ENCODE peak calls at places on chromosomes 13 and 19, in ten cellular contexts. One of them, this sample, is unnamed. For H3K4me1, the result is how much of the 10 kb centered on the place peaks cover.

GRCh38 chr19:47093254-47093653 is 20.3 kb downstream of the ZC3H4 start:
- DNase-seq in A549: no peak
- DNase-seq in right lobe of liver: no peak
- DNase-seq in cardiac muscle cell: no peak
- DNase-seq in suprapubic skin: no peak
- DNase-seq in RWPE2: no peak
- DNase-seq in left ventricle myocardium inferior: no peak
- DNase-seq in heart right ventricle: no peak
- DNase-seq in PC-9: no peak
- DNase-seq in endothelial cell of umbilical vein: no peak
- DNase-seq in this sample: no peak

GRCh38 chr13:30957258-30957943 is 24.9 kb downstream of the TEX26 start:
- DNase-seq in A549: no peak
- DNase-seq in right lobe of liver: no peak
- DNase-seq in cardiac muscle cell: no peak
- DNase-seq in suprapubic skin: no peak
- DNase-seq in RWPE2: no peak
- DNase-seq in left ventricle myocardium inferior: no peak
- DNase-seq in heart right ventricle: no peak
- DNase-seq in PC-9: no peak
- DNase-seq in endothelial cell of umbilical vein: no peak
- DNase-seq in this sample: no peak

GRCh38 chr13:111919826-111920225 is 147.1 kb upstream of the SOX1 start:
- DNase-seq in A549: no peak
- DNase-seq in right lobe of liver: no peak
- DNase-seq in cardiac muscle cell: no peak
- DNase-seq in suprapubic skin: peak
- DNase-seq in RWPE2: no peak
- DNase-seq in left ventricle myocardium inferior: no peak
- DNase-seq in heart right ventricle: no peak
- DNase-seq in PC-9: no peak
- DNase-seq in endothelial cell of umbilical vein: no peak
- DNase-seq in this sample: no peak

GRCh38 chr19:57560049-57560491 is 407 bp upstream of the ZNF550 start:
- DNase-seq in A549: no peak
- DNase-seq in right lobe of liver: no peak
- DNase-seq in cardiac muscle cell: no peak
- DNase-seq in suprapubic skin: no peak
- DNase-seq in RWPE2: no peak
- DNase-seq in left ventricle myocardium inferior: peak
- DNase-seq in heart right ventricle: peak
- DNase-seq in PC-9: peak
- DNase-seq in endothelial cell of umbilical vein: no peak
- DNase-seq in this sample: no peak

GRCh38 chr13:77595166-77595810 is 59.8 kb downstream of the SCEL start:
- DNase-seq in A549: no peak
- DNase-seq in right lobe of liver: no peak
- DNase-seq in cardiac muscle cell: no peak
- DNase-seq in suprapubic skin: no peak
- DNase-seq in RWPE2: no peak
- DNase-seq in left ventricle myocardium inferior: no peak
- DNase-seq in heart right ventricle: no peak
- DNase-seq in PC-9: no peak
- DNase-seq in endothelial cell of umbilical vein: no peak
- DNase-seq in this sample: no peak

GRCh38 chr19:55254625-55254977 is 4.2 kb downstream of the PPP6R1 start:
- DNase-seq in A549: no peak
- DNase-seq in right lobe of liver: no peak
- DNase-seq in cardiac muscle cell: no peak
- DNase-seq in suprapubic skin: no peak
- DNase-seq in RWPE2: no peak
- DNase-seq in left ventricle myocardium inferior: no peak
- DNase-seq in heart right ventricle: no peak
- DNase-seq in PC-9: no peak
- DNase-seq in endothelial cell of umbilical vein: no peak
- DNase-seq in this sample: no peak

GRCh38 chr13:93865235-93865634 is 614.2 kb downstream of the DCT start:
- DNase-seq in A549: no peak
- DNase-seq in right lobe of liver: no peak
- DNase-seq in cardiac muscle cell: no peak
- DNase-seq in suprapubic skin: no peak
- DNase-seq in RWPE2: no peak
- DNase-seq in left ventricle myocardium inferior: no peak
- DNase-seq in heart right ventricle: no peak
- DNase-seq in PC-9: no peak
- DNase-seq in endothelial cell of umbilical vein: no peak
- DNase-seq in this sample: no peak

GRCh38 chr13:96090240-96091101 is 564 bp downstream of the HS6ST3 start:
- DNase-seq in A549: no peak
- DNase-seq in right lobe of liver: no peak
- DNase-seq in cardiac muscle cell: peak
- DNase-seq in suprapubic skin: no peak
- DNase-seq in RWPE2: no peak
- DNase-seq in left ventricle myocardium inferior: peak
- DNase-seq in heart right ventricle: peak
- DNase-seq in PC-9: no peak
- DNase-seq in endothelial cell of umbilical vein: peak
- DNase-seq in this sample: peak

GRCh38 chr19:48588670-48589399 is 17.7 kb upstream of the SPACA4 start:
- DNase-seq in A549: peak
- DNase-seq in right lobe of liver: peak
- DNase-seq in cardiac muscle cell: peak
- DNase-seq in suprapubic skin: peak
- DNase-seq in RWPE2: peak
- DNase-seq in left ventricle myocardium inferior: peak
- DNase-seq in heart right ventricle: peak
- DNase-seq in PC-9: peak
- DNase-seq in endothelial cell of umbilical vein: peak
- DNase-seq in this sample: peak

GRCh38 chr19:4059931-4060620 is 6.6 kb downstream of the ZBTB7A start:
- DNase-seq in A549: no peak
- DNase-seq in right lobe of liver: no peak
- DNase-seq in cardiac muscle cell: no peak
- DNase-seq in suprapubic skin: peak
- DNase-seq in RWPE2: peak
- DNase-seq in left ventricle myocardium inferior: peak
- DNase-seq in heart right ventricle: peak
- DNase-seq in PC-9: no peak
- DNase-seq in endothelial cell of umbilical vein: no peak
- DNase-seq in this sample: no peak

GRCh38 chr13:112054616-112055015 is 12.3 kb upstream of the SOX1 start:
- DNase-seq in A549: no peak
- DNase-seq in right lobe of liver: no peak
- DNase-seq in cardiac muscle cell: no peak
- DNase-seq in suprapubic skin: no peak
- DNase-seq in RWPE2: no peak
- DNase-seq in left ventricle myocardium inferior: no peak
- DNase-seq in heart right ventricle: no peak
- DNase-seq in PC-9: no peak
- DNase-seq in endothelial cell of umbilical vein: no peak
- DNase-seq in this sample: no peak

GRCh38 chr19:14361824-14362223 is 19.4 kb upstream of the ADGRE5 start:
- DNase-seq in A549: peak
- DNase-seq in right lobe of liver: no peak
- DNase-seq in cardiac muscle cell: peak
- DNase-seq in suprapubic skin: no peak
- DNase-seq in RWPE2: no peak
- DNase-seq in left ventricle myocardium inferior: no peak
- DNase-seq in heart right ventricle: no peak
- DNase-seq in PC-9: no peak
- DNase-seq in endothelial cell of umbilical vein: no peak
- DNase-seq in this sample: no peak

GRCh38 chr13:71017607-71018006 is 849.4 kb downstream of the DACH1 start:
- DNase-seq in A549: no peak
- DNase-seq in right lobe of liver: no peak
- DNase-seq in cardiac muscle cell: no peak
- DNase-seq in suprapubic skin: no peak
- DNase-seq in RWPE2: no peak
- DNase-seq in left ventricle myocardium inferior: no peak
- DNase-seq in heart right ventricle: no peak
- DNase-seq in PC-9: no peak
- DNase-seq in endothelial cell of umbilical vein: no peak
- DNase-seq in this sample: no peak
- TF ChIP-seq CTCF in A549: no peak
- TF ChIP-seq CTCF in right lobe of liver: no peak
- TF ChIP-seq CTCF in cardiac muscle cell: no peak
- TF ChIP-seq CTCF in suprapubic skin: no peak
- TF ChIP-seq CTCF in RWPE2: no peak
- TF ChIP-seq CTCF in left ventricle myocardium inferior: no peak
- TF ChIP-seq CTCF in heart right ventricle: no peak
- TF ChIP-seq CTCF in PC-9: no peak
- TF ChIP-seq CTCF in endothelial cell of umbilical vein: no peak
- TF ChIP-seq CTCF in this sample: no peak

DNA sequence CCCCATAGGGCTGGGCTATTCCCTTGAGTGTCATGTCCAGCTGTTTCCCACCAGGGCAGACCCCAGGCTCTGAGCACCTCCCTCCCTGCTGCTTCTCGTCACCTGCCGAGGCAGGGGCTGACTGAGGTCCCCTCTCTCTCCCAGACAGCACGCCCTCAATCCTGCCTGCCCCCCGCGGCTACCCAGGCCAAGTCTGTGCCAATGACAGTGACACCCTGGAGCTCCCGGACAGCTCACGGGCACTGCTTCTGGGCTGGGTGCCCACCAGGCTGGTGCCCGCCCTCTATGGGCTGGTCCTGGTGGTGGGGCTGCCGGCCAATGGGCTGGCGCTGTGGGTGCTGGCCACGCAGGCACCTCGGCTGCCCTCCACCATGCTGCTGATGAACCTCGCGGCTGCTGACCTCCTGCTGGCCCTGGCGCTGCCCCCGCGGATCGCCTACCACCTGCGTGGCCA is 657 bp downstream of the F2RL3 start:
- DNase-seq in A549: no peak
- DNase-seq in right lobe of liver: no peak
- DNase-seq in cardiac muscle cell: no peak
- DNase-seq in suprapubic skin: peak
- DNase-seq in RWPE2: no peak
- DNase-seq in left ventricle myocardium inferior: peak
- DNase-seq in heart right ventricle: peak
- DNase-seq in PC-9: peak
- DNase-seq in endothelial cell of umbilical vein: no peak
- DNase-seq in this sample: no peak
- H3K4me1 ChIP-seq in A549: under half
- H3K4me1 ChIP-seq in right lobe of liver: under half
- H3K4me1 ChIP-seq in cardiac muscle cell: under half
- H3K4me1 ChIP-seq in suprapubic skin: under half
- H3K4me1 ChIP-seq in RWPE2: under half
- H3K4me1 ChIP-seq in left ventricle myocardium inferior: half or more
- H3K4me1 ChIP-seq in heart right ventricle: under half
- H3K4me1 ChIP-seq in PC-9: under half
- H3K4me1 ChIP-seq in endothelial cell of umbilical vein: under half
- H3K4me1 ChIP-seq in this sample: under half

GRCh38 chr13:38697628-38698333 is 10.9 kb downstream of the FREM2 start:
- DNase-seq in A549: no peak
- DNase-seq in right lobe of liver: no peak
- DNase-seq in cardiac muscle cell: peak
- DNase-seq in suprapubic skin: no peak
- DNase-seq in RWPE2: no peak
- DNase-seq in left ventricle myocardium inferior: no peak
- DNase-seq in heart right ventricle: no peak
- DNase-seq in PC-9: no peak
- DNase-seq in endothelial cell of umbilical vein: no peak
- DNase-seq in this sample: no peak
- TF ChIP-seq CTCF in A549: no peak
- TF ChIP-seq CTCF in right lobe of liver: no peak
- TF ChIP-seq CTCF in cardiac muscle cell: no peak
- TF ChIP-seq CTCF in suprapubic skin: no peak
- TF ChIP-seq CTCF in RWPE2: no peak
- TF ChIP-seq CTCF in left ventricle myocardium inferior: peak
- TF ChIP-seq CTCF in heart right ventricle: no peak
- TF ChIP-seq CTCF in PC-9: no peak
- TF ChIP-seq CTCF in endothelial cell of umbilical vein: no peak
- TF ChIP-seq CTCF in this sample: no peak

DNA sequence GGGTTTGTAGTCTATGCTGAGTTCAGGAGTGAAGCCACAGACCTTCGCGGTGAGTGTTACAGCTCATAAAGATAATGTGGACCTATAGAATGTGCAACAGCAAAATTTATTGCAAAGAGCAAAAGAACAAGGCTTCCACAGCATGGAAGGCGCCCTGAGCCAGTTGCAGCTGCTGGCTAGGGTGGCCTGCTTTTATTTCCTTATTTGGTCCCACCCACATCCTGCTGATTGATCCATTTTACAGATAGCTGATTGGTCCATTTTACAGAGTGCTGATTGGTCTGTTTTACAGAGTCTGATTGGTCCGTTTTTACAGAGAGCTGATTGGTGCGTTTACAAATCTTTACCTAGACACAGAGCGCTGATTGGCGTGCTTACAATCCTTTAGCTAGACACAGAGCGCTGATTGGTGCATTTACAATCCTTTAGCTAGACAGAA is 4.2 kb upstream of the MIA start:
- DNase-seq in A549: peak
- DNase-seq in right lobe of liver: no peak
- DNase-seq in cardiac muscle cell: no peak
- DNase-seq in suprapubic skin: no peak
- DNase-seq in RWPE2: no peak
- DNase-seq in left ventricle myocardium inferior: no peak
- DNase-seq in heart right ventricle: no peak
- DNase-seq in PC-9: no peak
- DNase-seq in endothelial cell of umbilical vein: no peak
- DNase-seq in this sample: peak
- H3K4me1 ChIP-seq in A549: under half
- H3K4me1 ChIP-seq in right lobe of liver: under half
- H3K4me1 ChIP-seq in cardiac muscle cell: under half
- H3K4me1 ChIP-seq in suprapubic skin: under half
- H3K4me1 ChIP-seq in RWPE2: under half
- H3K4me1 ChIP-seq in left ventricle myocardium inferior: under half
- H3K4me1 ChIP-seq in heart right ventricle: under half
- H3K4me1 ChIP-seq in PC-9: under half
- H3K4me1 ChIP-seq in endothelial cell of umbilical vein: under half
- H3K4me1 ChIP-seq in this sample: under half

DNA sequence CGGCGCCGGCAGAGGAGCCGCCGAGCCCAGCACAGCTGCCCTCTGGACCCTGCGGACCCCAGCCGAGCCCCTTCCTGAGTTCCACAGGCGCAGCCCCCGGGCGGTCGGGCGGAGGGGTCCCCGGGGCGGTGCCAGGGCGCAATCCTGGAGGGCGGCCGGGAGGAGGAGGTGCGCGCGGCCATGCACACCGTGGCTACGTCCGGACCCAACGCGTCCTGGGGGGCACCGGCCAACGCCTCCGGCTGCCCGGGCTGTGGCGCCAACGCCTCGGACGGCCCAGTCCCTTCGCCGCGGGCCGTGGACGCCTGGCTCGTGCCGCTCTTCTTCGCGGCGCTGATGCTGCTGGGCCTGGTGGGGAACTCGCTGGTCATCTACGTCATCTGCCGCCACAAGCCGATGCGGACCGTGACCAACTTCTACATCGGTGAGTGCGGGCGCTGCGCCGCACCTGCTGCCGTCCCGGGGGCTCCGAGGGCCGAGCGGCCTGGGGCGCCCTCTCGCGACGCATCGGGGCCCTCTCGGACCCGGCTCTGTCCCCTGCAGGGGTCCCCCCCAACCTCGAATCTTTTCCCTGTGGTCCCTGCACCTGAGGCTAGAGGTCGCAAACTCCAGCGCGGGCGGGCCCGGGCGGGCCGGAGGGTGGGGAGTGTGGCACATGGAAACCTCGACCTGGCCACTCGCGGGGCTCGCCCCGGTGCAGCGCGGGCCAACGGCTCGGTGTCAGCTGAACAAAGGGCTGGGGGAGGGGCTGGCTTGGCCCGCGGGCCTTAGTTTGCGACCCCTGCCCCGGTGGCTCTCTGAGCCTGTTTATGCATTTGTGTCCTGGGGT is at the start of gene KISS1R:
- DNase-seq in A549: peak
- DNase-seq in right lobe of liver: no peak
- DNase-seq in cardiac muscle cell: peak
- DNase-seq in suprapubic skin: no peak
- DNase-seq in RWPE2: peak
- DNase-seq in left ventricle myocardium inferior: no peak
- DNase-seq in heart right ventricle: no peak
- DNase-seq in PC-9: no peak
- DNase-seq in endothelial cell of umbilical vein: no peak
- DNase-seq in this sample: peak
- TF ChIP-seq CTCF in A549: peak
- TF ChIP-seq CTCF in right lobe of liver: peak
- TF ChIP-seq CTCF in cardiac muscle cell: peak
- TF ChIP-seq CTCF in suprapubic skin: peak
- TF ChIP-seq CTCF in RWPE2: peak
- TF ChIP-seq CTCF in left ventricle myocardium inferior: peak
- TF ChIP-seq CTCF in heart right ventricle: peak
- TF ChIP-seq CTCF in PC-9: peak
- TF ChIP-seq CTCF in endothelial cell of umbilical vein: peak
- TF ChIP-seq CTCF in this sample: peak